ENCODE peak calls at places on chromosomes 4 and X, in six cellular contexts. C, J, E, P, T and H are unnamed samples.

GRCh38 chrX:8189096-8189830 is 18.2 kb upstream of the VCX2 start:
- DNase-seq in C (no peak), P (no peak), E (no peak), J (no peak), T (no peak), H (no peak)

GRCh38 chr4:87839309-87839946 is 6.7 kb downstream of the MEPE start:
- DNase-seq in T (peak; percentile 12), E (no peak), C (peak; percentile 52), J (no peak), P (peak; percentile 49), H (peak; percentile 58)

GRCh38 chr4:111883557-111883999 is 261.7 kb upstream of the FAM241A start:
- DNase-seq in C (peak; percentile 13), T (no peak), P (no peak), E (no peak), J (no peak), H (peak; percentile 83)

GRCh38 chrX:20529301-20529700 is 262.6 kb upstream of the RPS6KA3 start:
- DNase-seq in E (no peak), J (no peak), C (no peak), T (no peak), P (no peak), H (no peak)

GRCh38 chrX:153969904-153970397 is 1.7 kb downstream of the HCFC1 start:
- DNase-seq in C (peak; percentile 53), T (no peak), P (peak; percentile 23), E (no peak), J (no peak), H (no peak)

GRCh38 chrX:22748093-22748999 is 251.4 kb upstream of the DDX53 start:
- DNase-seq in P (peak; percentile 47), J (peak; percentile 53), T (peak; percentile 18), E (peak; percentile 9), C (peak; percentile 42), H (peak; percentile 46)

GRCh38 chr4:120055795-120056194 is 10.9 kb downstream of the MAD2L1 start:
- DNase-seq in T (no peak), E (no peak), J (no peak), C (no peak), P (no peak), H (no peak)

GRCh38 chrX:43627147-43627546 is 29.0 kb upstream of the MAOA start:
- DNase-seq in C (no peak), P (no peak), J (no peak), T (no peak), E (no peak), H (no peak)

GRCh38 chr4:163590103-163590502 is 95.6 kb downstream of the TMA16 start:
- DNase-seq in C (no peak), P (no peak), J (no peak), T (no peak), E (no peak), H (no peak)

GRCh38 chrX:2504706-2505332 is 4.0 kb upstream of the DHRSX start:
- DNase-seq in P (no peak), T (no peak), C (no peak), E (no peak), J (no peak), H (no peak)

GRCh38 chr4:185115827-185116232 is 27.2 kb upstream of the SLC25A4 start:
- DNase-seq in J (peak; percentile 89), C (peak; percentile 89), T (no peak), E (no peak), P (peak; percentile 94), H (peak; percentile 99)

GRCh38 chr4:105520819-105521790 is 31.3 kb upstream of the ARHGEF38 start:
- DNase-seq in T (peak; percentile 56), E (no peak), J (no peak), C (peak; percentile 58), P (peak; percentile 32), H (peak; percentile 61)

GRCh38 chr4:152807294-152807829 is 27.6 kb downstream of the ARFIP1 start:
- DNase-seq in C (peak; percentile 60), T (no peak), E (no peak), J (no peak), P (peak; percentile 50), H (no peak)

GRCh38 chrX:70437011-70437410 is 7.6 kb upstream of the DLG3 start:
- DNase-seq in T (no peak), E (no peak), P (no peak), C (no peak), J (no peak), H (no peak)

GRCh38 chr4:182478475-182478874 is 235.3 kb downstream of the TENM3 start:
- DNase-seq in P (peak; percentile 59), C (peak; percentile 43), E (no peak), T (no peak), J (no peak), H (peak; percentile 47)

GRCh38 chrX:40266490-40267333 is 169.0 kb upstream of the BCOR start:
- DNase-seq in E (peak; percentile 19), P (peak; percentile 56), T (peak; percentile 44), J (peak; percentile 85), C (peak; percentile 79), H (peak; percentile 70)

GRCh38 chrX:17082831-17083230 is 136.4 kb downstream of the REPS2 start:
- DNase-seq in E (no peak), T (no peak), J (no peak), P (no peak), C (no peak), H (peak; percentile 48)

GRCh38 chr4:41632481-41633073 is 94.6 kb downstream of the LIMCH1 start:
- DNase-seq in C (peak; percentile 31), T (no peak), J (no peak), P (no peak), E (no peak), H (peak; percentile 80)

GRCh38 chrX:24169211-24169610 is 19.7 kb downstream of the ZFX start:
- DNase-seq in E (no peak), T (no peak), J (no peak), C (no peak), P (no peak), H (no peak)

GRCh38 chrX:24173115-24173847 is 23.8 kb downstream of the ZFX start:
- DNase-seq in J (peak; percentile 43), P (no peak), E (no peak), T (no peak), C (peak; percentile 54), H (no peak)

GRCh38 chrX:24166078-24166477 is 16.5 kb downstream of the ZFX start:
- DNase-seq in P (no peak), J (no peak), E (no peak), T (no peak), C (no peak), H (no peak)

GRCh38 chrX:24168807-24169206 is 19.3 kb downstream of the ZFX start:
- DNase-seq in E (no peak), J (no peak), P (no peak), T (no peak), C (no peak), H (no peak)

GRCh38 chrX:24167719-24168472 is 18.4 kb downstream of the ZFX start:
- DNase-seq in E (no peak), J (no peak), T (no peak), P (peak; percentile 11), C (no peak), H (no peak)
- H3K4me2 ChIP-seq in E (no peak overlapping the region), J (no peak overlapping the region), T (no peak overlapping the region), P (no peak overlapping the region), C (no peak overlapping the region), H (no peak overlapping the region)

DNA sequence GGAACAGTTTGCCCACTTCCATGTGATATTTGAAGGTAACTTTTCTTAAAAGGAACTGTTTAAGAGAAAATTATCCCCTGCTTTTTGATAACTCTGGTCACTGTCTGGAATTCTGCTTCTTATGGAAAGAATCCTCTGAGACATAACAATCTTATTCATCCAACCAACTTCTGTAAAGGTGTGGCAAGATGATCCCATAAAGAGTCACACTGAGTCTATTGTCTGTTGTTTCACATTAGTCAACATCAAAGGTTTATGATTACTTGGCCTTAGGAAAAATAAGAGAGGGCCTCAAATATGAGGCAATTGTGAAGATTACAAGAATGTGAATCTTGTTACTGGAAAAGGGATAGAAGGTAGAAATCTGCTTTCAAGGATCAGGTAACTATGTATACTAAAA is 88.0 kb upstream of the MAGEB18 start:
- DNase-seq in C (no peak), P (no peak), J (no peak), T (no peak), E (no peak), H (no peak)
- H2BK15ac ChIP-seq in C (no peak overlapping the region), P (no peak overlapping the region), J (no peak overlapping the region), T (no peak overlapping the region), E (no peak overlapping the region), H (no peak overlapping the region)

DNA sequence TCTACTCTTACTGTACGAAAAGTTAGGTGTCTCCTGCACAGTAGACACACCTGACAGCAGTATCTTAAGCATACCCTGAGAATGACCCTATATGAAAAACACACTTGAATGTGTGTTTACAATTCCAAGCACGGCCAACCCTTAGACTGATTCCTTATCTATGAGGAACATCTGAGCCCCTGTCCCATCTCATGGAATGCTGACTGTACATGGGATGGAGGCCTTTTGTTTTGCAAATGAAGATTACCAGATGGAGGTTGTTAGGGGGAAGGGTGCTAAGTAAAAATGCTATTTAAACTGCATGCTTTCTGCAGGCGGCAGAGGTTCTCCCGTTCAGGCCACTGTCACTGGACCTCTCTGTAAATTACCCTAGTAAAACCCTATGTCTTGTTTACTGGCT is 2.2 kb downstream of the PAQR3 start:
- DNase-seq in J (no peak), E (no peak), P (no peak), C (no peak), T (no peak), H (peak; percentile 54)
- H3K4me2 ChIP-seq in J (peak overlapping the region; percentile 56), E (peak overlapping the region; percentile 45), P (no peak overlapping the region), C (no peak overlapping the region), T (no peak overlapping the region), H (peak overlapping the region; percentile 17)

DNA sequence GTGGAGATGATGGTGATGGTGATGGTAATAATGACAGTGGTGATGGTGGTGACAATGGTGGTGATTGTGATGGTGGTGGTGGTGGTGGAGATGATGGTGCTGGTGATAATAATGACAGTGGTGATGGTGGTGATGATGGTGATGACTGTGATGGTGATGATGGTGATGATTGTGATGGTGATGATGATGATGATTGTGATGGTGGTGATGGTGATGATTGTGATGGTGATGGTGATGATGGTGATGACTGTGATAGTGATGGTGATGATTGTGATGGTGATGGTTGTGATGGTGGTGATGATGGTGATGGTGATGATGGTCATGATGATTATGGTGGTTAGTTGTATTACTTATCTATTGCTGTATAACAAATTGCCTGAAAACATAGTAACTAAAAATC is 108.9 kb upstream of the NKX1-1 start:
- DNase-seq in E (no peak), J (no peak), C (no peak), T (no peak), P (no peak), H (no peak)
- H2BK15ac ChIP-seq in E (no peak overlapping the region), J (no peak overlapping the region), C (no peak overlapping the region), T (no peak overlapping the region), P (no peak overlapping the region), H (no peak overlapping the region)

DNA sequence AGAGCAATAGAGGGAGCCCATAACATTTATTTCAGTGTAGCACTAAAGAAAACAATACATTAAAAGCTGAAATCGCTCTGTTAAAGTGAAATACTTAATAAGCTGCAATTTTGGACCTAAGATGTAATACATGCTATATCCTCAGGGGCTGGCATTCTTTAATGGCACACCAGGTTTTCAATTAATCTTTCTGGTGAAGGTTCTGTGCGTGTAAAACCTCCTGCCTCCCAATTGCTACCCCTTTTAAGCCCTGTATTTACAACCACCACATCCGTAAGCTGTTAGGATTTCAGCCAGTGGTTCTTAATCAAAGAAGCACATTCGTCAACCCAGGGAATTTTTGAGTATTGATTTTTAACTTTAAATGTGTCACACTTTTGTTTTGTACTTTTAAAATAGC is 7.6 kb upstream of the COMMD8 start:
- DNase-seq in E (no peak), J (no peak), C (no peak), T (no peak), P (no peak), H (no peak)
- H3K4me2 ChIP-seq in E (no peak overlapping the region), J (no peak overlapping the region), C (no peak overlapping the region), T (no peak overlapping the region), P (no peak overlapping the region), H (no peak overlapping the region)